ENCODE peak calls at places on chromosomes 2 and 18, in four cellular contexts. One of them, this sample, is unnamed.
A peak's percentile ranks its signal among the peaks of the same experiment; 100 is the strongest.

GRCh38 chr18:45839415-45840395 is 14.2 kb downstream of the SIGLEC15 start:
- DNase-seq in G401: no peak
- DNase-seq in RKO: peak; percentile 21
- DNase-seq in T-helper 2 cell: no peak
- DNase-seq in this sample: no peak

GRCh38 chr2:219570924-219571310 is 422 bp downstream of the OBSL1 start:
- DNase-seq in RKO: no peak
- DNase-seq in T-helper 2 cell: no peak
- DNase-seq in G401: peak; percentile 17
- DNase-seq in this sample: no peak

GRCh38 chr2:39968037-39968436 is 189.0 kb upstream of the THUMPD2 start:
- DNase-seq in G401: no peak
- DNase-seq in T-helper 2 cell: no peak
- DNase-seq in RKO: no peak
- DNase-seq in this sample: no peak

GRCh38 chr2:139876321-139876720 is 1096.1 kb upstream of the NXPH2 start:
- DNase-seq in T-helper 2 cell: no peak
- DNase-seq in G401: no peak
- DNase-seq in RKO: peak; percentile 4
- DNase-seq in this sample: no peak

GRCh38 chr2:105640241-105640640 is 104.5 kb upstream of the NCK2 start:
- DNase-seq in G401: no peak
- DNase-seq in T-helper 2 cell: no peak
- DNase-seq in RKO: no peak
- DNase-seq in this sample: no peak

GRCh38 chr18:43931439-43931838 is 654.1 kb upstream of the SYT4 start:
- DNase-seq in T-helper 2 cell: no peak
- DNase-seq in G401: no peak
- DNase-seq in RKO: no peak
- DNase-seq in this sample: no peak

GRCh38 chr2:187294043-187294442 is 154.0 kb downstream of the CALCRL start:
- DNase-seq in T-helper 2 cell: no peak
- DNase-seq in G401: no peak
- DNase-seq in RKO: no peak
- DNase-seq in this sample: no peak

GRCh38 chr2:234256516-234256915 is 206.0 kb downstream of the SPP2 start:
- DNase-seq in T-helper 2 cell: no peak
- DNase-seq in G401: no peak
- DNase-seq in RKO: no peak
- DNase-seq in this sample: no peak

GRCh38 chr2:108169982-108170625 is 69.7 kb upstream of the SULT1C3 start:
- DNase-seq in G401: peak; percentile 8
- DNase-seq in RKO: peak; percentile 48
- DNase-seq in T-helper 2 cell: no peak
- DNase-seq in this sample: no peak

GRCh38 chr2:110146945-110147332 is 31.3 kb upstream of the MALL start:
- DNase-seq in T-helper 2 cell: no peak
- DNase-seq in G401: no peak
- DNase-seq in RKO: no peak
- DNase-seq in this sample: no peak

GRCh38 chr2:128664499-128664971 is 345.9 kb upstream of the HS6ST1 start:
- DNase-seq in G401: no peak
- DNase-seq in RKO: no peak
- DNase-seq in T-helper 2 cell: no peak
- DNase-seq in this sample: no peak

GRCh38 chr2:152486737-152487063 is 151.7 kb downstream of the FMNL2 start:
- DNase-seq in T-helper 2 cell: no peak
- DNase-seq in RKO: no peak
- DNase-seq in G401: no peak
- DNase-seq in this sample: no peak

GRCh38 chr18:69838003-69838402 is 109.7 kb downstream of the CD226 start:
- DNase-seq in T-helper 2 cell: no peak
- DNase-seq in G401: no peak
- DNase-seq in RKO: no peak
- DNase-seq in this sample: no peak

GRCh38 chr18:79643049-79643765 is 36.4 kb upstream of the CTDP1 start:
- DNase-seq in T-helper 2 cell: no peak
- DNase-seq in G401: no peak
- DNase-seq in RKO: no peak
- DNase-seq in this sample: no peak

GRCh38 chr18:21342372-21342771 is 100.3 kb downstream of the GREB1L start:
- DNase-seq in RKO: no peak
- DNase-seq in G401: no peak
- DNase-seq in T-helper 2 cell: no peak
- DNase-seq in this sample: no peak

GRCh38 chr2:206855585-206856433 is 83.5 kb upstream of the CPO start:
- DNase-seq in G401: no peak
- DNase-seq in T-helper 2 cell: no peak
- DNase-seq in RKO: no peak
- DNase-seq in this sample: no peak

GRCh38 chr18:46184296-46185080 is 80.3 kb downstream of the HAUS1 start:
- DNase-seq in T-helper 2 cell: no peak
- DNase-seq in G401: no peak
- DNase-seq in RKO: no peak
- DNase-seq in this sample: no peak

GRCh38 chr2:236786786-236787185 is 217.2 kb downstream of the ACKR3 start:
- DNase-seq in G401: no peak
- DNase-seq in RKO: no peak
- DNase-seq in T-helper 2 cell: no peak
- DNase-seq in this sample: no peak

GRCh38 chr2:27956895-27957294 is 66.4 kb downstream of the BABAM2 start:
- DNase-seq in T-helper 2 cell: no peak
- DNase-seq in G401: no peak
- DNase-seq in RKO: no peak
- DNase-seq in this sample: no peak

GRCh38 chr2:72077702-72078169 is 69.9 kb downstream of the CYP26B1 start:
- DNase-seq in RKO: no peak
- DNase-seq in G401: no peak
- DNase-seq in T-helper 2 cell: no peak
- DNase-seq in this sample: no peak

GRCh38 chr2:112004246-112004645 is 50.8 kb upstream of the TMEM87B start:
- DNase-seq in RKO: no peak
- DNase-seq in T-helper 2 cell: no peak
- DNase-seq in G401: no peak
- DNase-seq in this sample: peak; percentile 10